ENCODE peak calls at places on chromosomes 5 and 9, in five cellular contexts. S is H1, T is A549, R is GM12878, A is K562. N is an unnamed sample.

GRCh38 chr5:134114886-134115805 is 665 bp downstream of the TCF7 start:
- DNase-seq in S (peak; percentile 77), T (no peak), R (no peak), A (peak; percentile 74), N (peak; percentile 32)

GRCh38 chr5:143201589-143201988 is 201.9 kb downstream of the NR3C1 start:
- DNase-seq in S (no peak), T (no peak), R (no peak), A (no peak), N (peak; percentile 76)

GRCh38 chr9:120928720-120929389 is 2.3 kb upstream of the TRAF1 start:
- DNase-seq in S (peak; percentile 85), T (peak; percentile 57), R (no peak), A (no peak), N (peak; percentile 21)

GRCh38 chr9:34633166-34633565 is 4.3 kb upstream of the ARID3C start:
- DNase-seq in S (no peak), T (no peak), R (no peak), A (no peak), N (no peak)

GRCh38 chr9:35903049-35903448 is 3.0 kb upstream of the HRCT1 start:
- DNase-seq in S (no peak), T (peak; percentile 79), R (no peak), A (peak; percentile 51), N (peak; percentile 65)

GRCh38 chr5:91928751-91929521 is 545.8 kb upstream of the ARRDC3 start:
- DNase-seq in S (no peak), T (peak; percentile 11), R (no peak), A (no peak), N (no peak)

GRCh38 chr5:14223372-14223771 is 80.2 kb downstream of the TRIO start:
- DNase-seq in S (no peak), T (no peak), R (no peak), A (no peak), N (no peak)

GRCh38 chr5:138466900-138467710 is 1.8 kb downstream of the EGR1 start:
- DNase-seq in S (no peak), T (peak; percentile 48), R (no peak), A (no peak), N (no peak)

GRCh38 chr9:86741311-86742215 is 205.7 kb downstream of the GAS1 start:
- DNase-seq in S (no peak), T (no peak), R (no peak), A (no peak), N (no peak)

GRCh38 chr5:18789216-18789615 is 1155.0 kb downstream of the TAF11L14 start:
- DNase-seq in S (no peak), T (no peak), R (no peak), A (no peak), N (no peak)

GRCh38 chr9:131045300-131046092 is 36.5 kb downstream of the LAMC3 start:
- DNase-seq in S (no peak), T (no peak), R (no peak), A (peak; percentile 68), N (no peak)

GRCh38 chr9:86239053-86239770 is 20.2 kb downstream of the C9orf153 start:
- DNase-seq in S (no peak), T (peak; percentile 14), R (no peak), A (no peak), N (no peak)

GRCh38 chr5:14123974-14124482 is 19.1 kb upstream of the TRIO start:
- DNase-seq in S (no peak), T (no peak), R (no peak), A (no peak), N (no peak)

GRCh38 chr5:55896663-55897062 is 45.5 kb downstream of the IL31RA start:
- DNase-seq in S (no peak), T (no peak), R (no peak), A (no peak), N (no peak)

GRCh38 chr5:128681764-128682664 is 144.0 kb upstream of the FBN2 start:
- DNase-seq in S (no peak), T (no peak), R (no peak), A (no peak), N (no peak)

GRCh38 chr5:10607666-10608442 is 44.0 kb downstream of the ANKRD33B start:
- DNase-seq in S (no peak), T (peak; percentile 63), R (peak; percentile 63), A (peak; percentile 43), N (no peak)

GRCh38 chr5:177403194-177403825 is 2.8 kb upstream of the PFN3 start:
- DNase-seq in S (peak; percentile 74), T (peak; percentile 59), R (no peak), A (no peak), N (no peak)

GRCh38 chr9:129111762-129112151 is 542 bp downstream of the PTPA start:
- DNase-seq in S (no peak), T (peak; percentile 36), R (no peak), A (peak; percentile 56), N (peak; percentile 25)
- TF ChIP-seq KDM1A in S (no peak), T (no peak), R (no peak), A (no peak), N (no peak)

GRCh38 chr5:150422075-150422474 is 9.4 kb upstream of the CD74 start:
- DNase-seq in S (no peak), T (no peak), R (no peak), A (no peak), N (no peak)

GRCh38 chr5:150428106-150428876 is 15.6 kb upstream of the CD74 start:
- DNase-seq in S (no peak), T (no peak), R (no peak), A (peak; percentile 59), N (peak; percentile 83)

GRCh38 chr5:150419630-150420270 is 7.0 kb upstream of the CD74 start:
- DNase-seq in S (no peak), T (no peak), R (no peak), A (no peak), N (no peak)

GRCh38 chr5:150422758-150423157 is 10.0 kb upstream of the CD74 start:
- DNase-seq in S (no peak), T (no peak), R (no peak), A (no peak), N (no peak)
- TF ChIP-seq KDM1A in S (no peak), T (no peak), R (no peak), A (no peak), N (no peak)

GRCh38 chr9:80090317-80090716 is 518.6 kb downstream of the TLE4 start:
- DNase-seq in S (no peak), T (no peak), R (no peak), A (no peak), N (no peak)

GRCh38 chr9:80094176-80094771 is 522.5 kb downstream of the TLE4 start:
- DNase-seq in S (no peak), T (no peak), R (no peak), A (no peak), N (no peak)

GRCh38 chr9:80093695-80094094 is 521.9 kb downstream of the TLE4 start:
- DNase-seq in S (no peak), T (no peak), R (no peak), A (no peak), N (no peak)

GRCh38 chr9:80086822-80087345 is 515.1 kb downstream of the TLE4 start:
- DNase-seq in S (no peak), T (no peak), R (no peak), A (no peak), N (no peak)

DNA sequence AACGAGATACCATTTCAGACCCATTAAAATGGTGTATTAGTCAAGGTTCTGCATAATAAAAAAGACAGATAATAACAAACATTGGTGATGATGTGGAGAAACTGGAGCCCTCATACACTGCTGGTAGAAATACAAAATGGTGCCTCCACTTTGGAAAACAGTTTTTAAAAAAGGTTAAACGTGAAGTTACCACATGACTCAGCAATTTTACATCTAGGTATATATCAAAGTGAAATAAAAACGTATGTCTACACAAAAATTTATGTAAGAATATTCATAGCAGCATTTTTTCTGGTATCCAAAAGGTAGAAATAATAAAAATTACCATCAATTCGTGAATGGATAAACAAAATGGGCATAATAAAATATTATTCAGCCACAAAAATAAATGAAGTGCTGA is 519.8 kb downstream of the TLE4 start:
- DNase-seq in S (no peak), T (no peak), R (no peak), A (no peak), N (no peak)
- TF ChIP-seq KDM1A in S (no peak), T (no peak), R (no peak), A (no peak), N (no peak)

DNA sequence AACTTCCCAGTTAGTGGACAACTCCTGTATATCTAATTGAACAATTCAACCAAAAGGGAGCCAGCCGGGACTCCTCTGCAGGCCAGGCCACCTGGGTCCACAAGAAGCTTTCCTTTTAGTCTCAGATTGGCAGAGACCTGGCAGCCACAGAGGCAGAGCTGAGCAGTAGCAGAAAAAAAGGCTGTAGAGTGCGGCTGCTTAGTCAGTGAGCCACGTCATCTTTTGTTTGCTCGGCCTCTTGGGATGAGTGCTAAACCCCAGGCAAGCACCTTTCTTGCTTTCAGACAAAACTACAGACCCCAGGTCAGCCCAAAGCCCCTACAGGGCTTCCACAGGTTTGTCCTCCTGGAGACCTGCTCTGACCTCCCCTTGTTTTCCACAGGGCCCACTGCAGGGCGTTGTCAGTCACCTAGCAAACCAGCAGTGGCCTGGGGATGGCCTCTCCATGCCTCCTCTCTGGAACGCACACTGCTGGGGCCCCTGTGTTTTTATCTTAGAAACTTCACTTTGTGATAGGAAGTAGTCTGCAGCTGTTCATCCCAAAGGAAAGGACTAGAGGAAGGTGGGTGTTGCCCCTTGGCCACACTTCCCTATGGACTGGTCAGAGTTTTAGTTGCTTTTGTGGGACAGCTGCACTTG is 49.9 kb downstream of the SHB start:
- DNase-seq in S (no peak), T (peak; percentile 73), R (no peak), A (no peak), N (peak; percentile 63)
- TF ChIP-seq KDM1A in S (no peak), T (no peak), R (no peak), A (no peak), N (no peak)

DNA sequence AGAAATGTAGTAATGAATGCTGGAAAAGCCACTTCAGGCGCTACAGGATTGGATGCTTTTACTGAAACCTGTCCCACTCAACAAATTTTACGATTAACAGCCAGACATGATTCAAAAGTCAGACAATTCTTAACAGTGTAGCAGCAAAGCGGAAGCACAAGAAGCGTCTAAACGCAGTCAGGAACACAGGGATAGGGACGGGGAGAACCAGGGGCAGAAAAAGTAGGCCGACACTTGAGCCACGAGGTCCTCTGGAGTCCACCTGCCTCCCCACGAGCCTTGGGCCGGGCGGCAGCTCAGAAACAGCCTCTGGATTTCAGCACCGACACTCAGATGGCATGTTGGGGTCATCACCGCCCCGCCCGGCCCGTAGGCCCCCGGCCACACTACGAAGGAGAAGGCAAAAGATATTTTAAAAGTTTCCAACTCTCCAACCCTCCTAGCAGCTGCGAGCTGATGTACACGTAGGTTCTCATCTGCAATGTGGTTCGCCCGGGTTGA is 636 bp downstream of the RACK1 start:
- DNase-seq in S (no peak), T (no peak), R (no peak), A (no peak), N (no peak)
- TF ChIP-seq KDM1A in S (no peak), T (no peak), R (no peak), A (no peak), N (no peak)

DNA sequence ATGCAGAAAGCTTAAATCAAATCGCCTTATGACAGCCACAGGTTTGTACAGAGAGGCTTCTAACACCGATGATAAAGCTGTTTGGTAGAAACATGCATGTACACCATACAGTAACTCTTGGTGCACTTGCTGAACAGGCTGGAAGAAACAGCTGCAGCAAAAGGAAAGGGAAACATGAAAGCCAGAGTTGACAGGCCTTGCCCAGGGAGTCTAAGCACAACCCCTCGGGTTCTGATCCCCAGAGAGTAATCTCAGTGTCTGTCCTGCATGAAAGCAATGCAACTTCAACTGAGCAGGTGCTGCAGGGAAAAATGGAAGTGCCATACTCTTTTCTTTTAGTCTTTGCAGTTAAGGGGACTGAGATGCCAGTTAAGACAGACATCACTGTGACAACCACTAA is 419.9 kb downstream of the BNC2 start:
- DNase-seq in S (no peak), T (no peak), R (no peak), A (no peak), N (no peak)
- TF ChIP-seq KDM1A in S (no peak), T (no peak), R (no peak), A (no peak), N (no peak)

GRCh38 chr9:114290561-114290986 is 32.3 kb upstream of the ORM1 start:
- DNase-seq in S (no peak), T (no peak), R (no peak), A (no peak), N (no peak)
- TF ChIP-seq KDM1A in S (no peak), T (no peak), R (no peak), A (no peak), N (no peak)